ENCODE peak calls at places on chromosomes 4 and X, in five cellular contexts. W, P, G, I and S are unnamed samples.

GRCh38 chrX:123830309-123830708 is 29.5 kb upstream of the XIAP start:
- DNase-seq in W (no peak), P (no peak), G (peak; percentile 12), I (peak; percentile 25), S (no peak)

GRCh38 chr4:56655627-56656345 is 25.3 kb downstream of the HOPX start:
- DNase-seq in W (no peak), P (no peak), G (peak; percentile 39), I (peak; percentile 15), S (no peak)

GRCh38 chr4:144582975-144583374 is 63.0 kb upstream of the HHIP start:
- DNase-seq in W (no peak), P (no peak), G (no peak), I (no peak), S (no peak)

GRCh38 chr4:144615182-144615581 is 30.8 kb upstream of the HHIP start:
- DNase-seq in W (no peak), P (no peak), G (no peak), I (no peak), S (no peak)

GRCh38 chr4:83034630-83035494 is at the start of gene COPS4:
- DNase-seq in W (peak; percentile 99), P (peak; percentile 80), G (peak; percentile 97), I (peak; percentile 81), S (peak; percentile 92)

GRCh38 chr4:14848210-14848609 is 154.1 kb upstream of the CPEB2 start:
- DNase-seq in W (no peak), P (no peak), G (no peak), I (no peak), S (no peak)

GRCh38 chrX:107102980-107103379 is 15.6 kb downstream of the RBM41 start:
- DNase-seq in W (no peak), P (no peak), G (no peak), I (no peak), S (no peak)

GRCh38 chrX:49919617-49920016 is 2.8 kb upstream of the CLCN5 start:
- DNase-seq in W (peak; percentile 61), P (no peak), G (peak; percentile 27), I (no peak), S (peak; percentile 0)

GRCh38 chrX:44937606-44938005 is 64.6 kb downstream of the KDM6A start:
- DNase-seq in W (no peak), P (no peak), G (no peak), I (no peak), S (no peak)